ENCODE peak calls at places on chromosomes 3 and 15, in seven cellular contexts. H is ovary; L is choroid plexus epithelial cell; I is dorsolateral prefrontal cortex; Z is AG09319; W is endothelial cell; N is CD8-positive, alpha-beta T cell. G is an unnamed sample.

GRCh38 chr3:94167796-94168195 is 104.9 kb downstream of the NSUN3 start:
- DNase-seq in H (no peak), L (no peak), I (no peak), Z (no peak), W (no peak), N (no peak), G (no peak)

GRCh38 chr15:73051811-73052678 is at the start of gene NEO1:
- DNase-seq in H (peak; percentile 94), L (peak; percentile 79), I (peak; percentile 81), Z (peak; percentile 19), W (peak; percentile 91), N (peak; percentile 73), G (peak; percentile 70)

GRCh38 chr15:90364251-90364650 is 12.2 kb downstream of the ZNF774 start:
- DNase-seq in H (no peak), L (peak; percentile 75), I (no peak), Z (no peak), W (no peak), N (no peak), G (peak; percentile 67)

GRCh38 chr15:31302778-31303433 is 23.7 kb upstream of the KLF13 start:
- DNase-seq in H (no peak), L (no peak), I (no peak), Z (no peak), W (no peak), N (peak; percentile 10), G (no peak)

GRCh38 chr15:83209333-83209732 is 1.7 kb upstream of the HDGFL3 start:
- DNase-seq in H (no peak), L (no peak), I (no peak), Z (no peak), W (no peak), N (no peak), G (no peak)

GRCh38 chr3:113271189-113271588 is 59.8 kb downstream of the BOC start:
- DNase-seq in H (no peak), L (no peak), I (no peak), Z (no peak), W (no peak), N (no peak), G (no peak)

GRCh38 chr3:138331143-138331894 is 1.7 kb upstream of the NME9 start:
- DNase-seq in H (no peak), L (peak; percentile 67), I (no peak), Z (no peak), W (no peak), N (no peak), G (no peak)

GRCh38 chr15:25640381-25640780 is 201.6 kb upstream of the UBE3A start:
- DNase-seq in H (no peak), L (no peak), I (no peak), Z (no peak), W (no peak), N (no peak), G (no peak)

GRCh38 chr15:33161209-33161608 is 33.3 kb downstream of the FMN1 start:
- DNase-seq in H (no peak), L (no peak), I (no peak), Z (no peak), W (no peak), N (no peak), G (no peak)

GRCh38 chr15:83850846-83851245 is 196.9 kb downstream of the ADAMTSL3 start:
- DNase-seq in H (no peak), L (no peak), I (no peak), Z (no peak), W (no peak), N (no peak), G (peak; percentile 55)

GRCh38 chr3:139675327-139675726 is 2.4 kb downstream of the NMNAT3 start:
- DNase-seq in H (no peak), L (no peak), I (no peak), Z (no peak), W (no peak), N (no peak), G (no peak)

GRCh38 chr15:52050416-52050815 is 31.4 kb downstream of the MAPK6 start:
- DNase-seq in H (no peak), L (peak; percentile 61), I (no peak), Z (no peak), W (no peak), N (no peak), G (peak; percentile 28)

GRCh38 chr15:56052389-56053045 is 59.1 kb upstream of the NEDD4 start:
- DNase-seq in H (no peak), L (peak; percentile 75), I (no peak), Z (peak; percentile 24), W (no peak), N (no peak), G (peak; percentile 58)

GRCh38 chr3:143040264-143040879 is 39.0 kb downstream of the U2SURP start:
- DNase-seq in H (no peak), L (peak; percentile 81), I (no peak), Z (no peak), W (no peak), N (no peak), G (peak; percentile 25)

GRCh38 chr3:142237891-142238290 is 12.5 kb upstream of the GK5 start:
- DNase-seq in H (no peak), L (peak; percentile 48), I (no peak), Z (no peak), W (no peak), N (no peak), G (peak; percentile 26)

GRCh38 chr15:83108266-83109219 is 1.1 kb downstream of the TM6SF1 start:
- DNase-seq in H (no peak), L (peak; percentile 90), I (no peak), Z (no peak), W (peak; percentile 15), N (peak; percentile 14), G (no peak)

GRCh38 chr15:73746883-73747282 is 6.3 kb downstream of the INSYN1 start:
- DNase-seq in H (no peak), L (peak; percentile 23), I (no peak), Z (no peak), W (no peak), N (no peak), G (no peak)

GRCh38 chr15:42712584-42712983 is 24.3 kb downstream of the CDAN1 start:
- DNase-seq in H (no peak), L (no peak), I (no peak), Z (no peak), W (no peak), N (no peak), G (no peak)

GRCh38 chr3:190591080-190591479 is 77.2 kb downstream of the IL1RAP start:
- DNase-seq in H (no peak), L (no peak), I (no peak), Z (no peak), W (no peak), N (no peak), G (no peak)

DNA sequence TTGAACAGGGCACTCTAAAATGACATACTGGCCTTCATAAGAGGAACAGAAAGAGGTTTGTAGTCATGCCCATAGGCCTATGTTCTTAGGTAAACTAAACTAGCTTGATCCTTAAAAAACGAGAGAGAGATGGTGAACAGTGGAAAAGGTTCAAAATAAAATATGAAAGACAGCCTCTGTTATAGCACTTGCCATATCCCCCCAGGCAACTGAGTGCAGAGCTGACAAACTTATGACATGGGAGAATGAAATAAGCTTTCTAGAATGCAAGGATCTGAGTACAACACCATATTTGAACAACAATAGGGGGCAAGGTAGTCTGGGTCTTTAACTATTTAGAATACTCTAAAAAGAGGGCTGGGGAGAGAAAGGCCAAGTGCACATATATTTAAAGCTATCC is 700.6 kb upstream of the CFAP20DC start:
- DNase-seq in H (no peak), L (no peak), I (no peak), Z (no peak), W (no peak), N (no peak), G (no peak)
- TF ChIP-seq CTCF in H (no peak), L (no peak), I (no peak), Z (no peak), W (no peak), N (no peak), G (no peak)

GRCh38 chr3:12809435-12809834 is 13.0 kb downstream of the CAND2 start:
- DNase-seq in H (no peak), L (no peak), I (no peak), Z (no peak), W (no peak), N (no peak), G (no peak)

GRCh38 chr3:12807960-12808359 is 11.5 kb downstream of the CAND2 start:
- DNase-seq in H (no peak), L (no peak), I (no peak), Z (no peak), W (no peak), N (no peak), G (no peak)

GRCh38 chr3:12808587-12808986 is 12.1 kb downstream of the CAND2 start:
- DNase-seq in H (no peak), L (no peak), I (no peak), Z (no peak), W (no peak), N (no peak), G (no peak)

GRCh38 chr3:12809001-12809400 is 12.5 kb downstream of the CAND2 start:
- DNase-seq in H (no peak), L (no peak), I (no peak), Z (no peak), W (no peak), N (no peak), G (no peak)

GRCh38 chr3:12807066-12807465 is 10.6 kb downstream of the CAND2 start:
- DNase-seq in H (no peak), L (no peak), I (no peak), Z (no peak), W (no peak), N (no peak), G (no peak)
- TF ChIP-seq CTCF in H (no peak), L (no peak), I (no peak), Z (no peak), W (no peak), N (no peak), G (no peak)

GRCh38 chr3:14240366-14240765 is 61.7 kb downstream of the LSM3 start:
- DNase-seq in H (no peak), L (no peak), I (no peak), Z (no peak), W (no peak), N (no peak), G (no peak)

GRCh38 chr3:14238936-14239335 is 60.3 kb downstream of the LSM3 start:
- DNase-seq in H (no peak), L (no peak), I (no peak), Z (no peak), W (no peak), N (no peak), G (no peak)

GRCh38 chr3:14241716-14242115 is 63.1 kb downstream of the LSM3 start:
- DNase-seq in H (no peak), L (no peak), I (no peak), Z (no peak), W (no peak), N (no peak), G (no peak)

GRCh38 chr3:14238356-14238755 is 59.7 kb downstream of the LSM3 start:
- DNase-seq in H (no peak), L (no peak), I (no peak), Z (no peak), W (no peak), N (no peak), G (no peak)

GRCh38 chr3:14239940-14240339 is 61.3 kb downstream of the LSM3 start:
- DNase-seq in H (no peak), L (no peak), I (no peak), Z (no peak), W (no peak), N (no peak), G (no peak)
- TF ChIP-seq CTCF in H (no peak), L (no peak), I (no peak), Z (no peak), W (no peak), N (no peak), G (no peak)

DNA sequence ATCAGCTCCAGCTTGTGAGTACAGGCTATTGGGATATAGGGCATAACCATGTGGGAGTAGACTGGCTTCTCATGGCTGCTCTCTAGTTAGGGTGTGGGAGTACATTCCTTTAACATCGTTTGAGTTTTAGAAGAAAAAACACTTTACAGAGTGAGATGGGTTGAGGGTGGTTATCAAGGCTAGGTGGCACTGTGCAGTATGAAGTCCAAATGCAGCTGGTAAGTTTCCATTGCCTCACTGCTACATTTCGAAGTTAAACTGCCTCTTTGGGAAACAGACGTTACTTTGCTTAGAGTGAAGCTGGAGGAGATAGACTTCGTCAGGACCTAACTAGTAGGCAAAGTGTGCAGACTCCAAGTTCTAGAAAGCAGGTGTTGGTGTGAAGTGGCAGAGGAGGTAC is 192.4 kb downstream of the SQOR start:
- DNase-seq in H (no peak), L (no peak), I (no peak), Z (no peak), W (no peak), N (no peak), G (no peak)
- TF ChIP-seq CTCF in H (no peak), L (no peak), I (no peak), Z (no peak), W (no peak), N (no peak), G (no peak)

G was measured in MCF 10A.